ENCODE peak calls at places on chromosomes 6 and 20, in ten cellular contexts. I is lower lobe of right lung, C is GM13976, M is left lung, O is body of pancreas, N is astrocyte of the spinal cord, W is nephron progenitor cell, F is type B pancreatic cell, K is progenitor cell of endocrine pancreas, G is H1. R is an unnamed sample.

GRCh38 chr20:14902432-14903089 is 565.1 kb upstream of the FLRT3 start:
- DNase-seq in C (no peak), G (no peak), K (no peak), N (no peak), W (no peak), I (no peak), M (no peak), O (no peak), F (no peak), R (no peak)

GRCh38 chr6:35044771-35045275 is 96.3 kb downstream of the TCP11 start:
- DNase-seq in M (no peak), I (no peak), C (no peak), K (no peak), W (no peak), N (no peak), G (no peak), F (no peak), O (peak), R (no peak)

GRCh38 chr6:52362443-52363221 is 681 bp downstream of the PAQR8 start:
- DNase-seq in K (peak), M (peak), N (peak), G (peak), O (peak), C (peak), W (peak), F (peak), I (peak), R (peak)

GRCh38 chr6:39193201-39193791 is 36.0 kb downstream of the KCNK5 start:
- DNase-seq in C (no peak), N (no peak), W (peak), G (no peak), M (no peak), I (no peak), K (no peak), O (no peak), F (no peak), R (no peak)

GRCh38 chr6:136990754-136991153 is 54.0 kb downstream of the IL20RA start:
- DNase-seq in W (no peak), C (no peak), K (no peak), N (no peak), O (no peak), I (no peak), G (no peak), M (no peak), F (no peak), R (no peak)

GRCh38 chr6:17866876-17867444 is 120.5 kb downstream of the KIF13A start:
- DNase-seq in O (no peak), W (no peak), G (no peak), F (no peak), M (no peak), C (no peak), N (no peak), I (no peak), K (no peak), R (peak)

GRCh38 chr6:122692175-122692598 is 82.0 kb downstream of the PKIB start:
- DNase-seq in O (no peak), W (no peak), K (no peak), G (no peak), M (no peak), N (peak), I (no peak), C (no peak), F (no peak), R (no peak)

GRCh38 chr6:170117111-170117972 is 173.5 kb downstream of the DLL1 start:
- DNase-seq in F (peak), W (no peak), C (no peak), K (no peak), N (no peak), G (peak), O (no peak), I (no peak), M (peak), R (peak)

GRCh38 chr6:31186052-31186734 is 15.7 kb upstream of the POU5F1 start:
- DNase-seq in G (no peak), O (peak), N (no peak), W (no peak), K (no peak), C (no peak), M (no peak), F (no peak), I (peak), R (no peak)

GRCh38 chr6:17871836-17872235 is 115.6 kb downstream of the KIF13A start:
- DNase-seq in C (no peak), F (no peak), M (no peak), K (no peak), I (no peak), W (no peak), N (no peak), O (no peak), G (no peak), R (no peak)

DNA sequence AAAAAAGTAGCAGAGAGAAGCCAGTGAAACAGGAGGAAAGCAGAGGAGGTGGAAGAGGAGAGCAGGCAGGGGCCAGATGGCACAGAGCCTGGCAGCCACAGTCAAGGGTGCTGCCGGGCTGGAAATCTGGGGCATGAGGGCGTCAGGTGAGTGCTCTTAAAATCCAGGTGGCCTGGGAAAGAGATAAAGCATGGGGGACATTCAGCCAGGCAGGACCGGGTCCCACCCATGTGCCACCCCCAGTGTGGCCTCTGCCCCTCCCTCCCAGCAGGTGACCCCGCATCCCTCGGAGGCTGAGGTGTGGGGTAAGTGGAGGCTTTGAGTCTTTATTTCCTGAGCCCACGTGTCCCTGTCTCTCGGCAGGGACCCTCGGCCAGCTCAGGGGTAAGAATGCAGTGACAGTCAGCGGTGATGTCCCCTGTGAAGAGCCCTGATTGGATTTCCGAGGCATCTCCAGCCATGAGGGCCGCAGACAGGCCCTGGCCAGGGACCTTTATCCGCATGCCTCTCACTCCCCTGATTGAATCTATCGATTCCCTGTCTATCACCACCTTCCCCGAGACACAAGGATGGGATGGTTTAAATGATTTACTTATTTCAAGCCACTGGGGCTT is 33.8 kb upstream of the SULF2 start:
- DNase-seq in W (no peak), I (no peak), K (no peak), O (no peak), G (no peak), M (no peak), F (no peak), C (no peak), N (no peak), R (no peak)
- TF ChIP-seq CTCF in W (no peak), I (no peak), K (no peak), O (no peak), G (no peak), M (no peak), F (no peak), C (no peak), N (no peak), R (no peak)

GRCh38 chr6:165098165-165098564 is 211.2 kb downstream of the C6orf118 start:
- DNase-seq in F (no peak), W (peak), K (no peak), O (no peak), G (no peak), C (no peak), M (no peak), I (no peak), N (no peak), R (no peak)
- TF ChIP-seq CTCF in F (peak), W (peak), K (no peak), O (no peak), G (peak), C (no peak), M (no peak), I (no peak), N (peak), R (no peak)

DNA sequence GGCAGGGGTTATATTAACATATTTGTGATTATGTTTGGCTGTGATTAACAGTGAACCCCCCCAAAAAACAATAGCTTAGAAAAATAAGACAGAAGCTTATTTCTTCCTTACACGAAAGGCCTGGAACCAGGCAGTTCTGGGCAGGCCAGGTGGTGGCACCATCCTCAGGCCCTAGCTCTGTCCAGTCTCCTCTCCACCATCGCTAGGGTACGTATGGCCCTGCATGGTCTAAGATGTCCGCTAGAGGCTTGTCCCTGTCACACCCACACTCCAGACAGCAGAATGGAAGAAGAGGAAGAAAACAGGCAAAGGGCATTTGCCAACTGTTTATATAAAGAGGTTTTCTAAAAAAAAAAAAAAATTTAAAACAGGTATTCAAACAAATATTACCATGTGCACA is 6.6 kb downstream of the TGM3 start:
- DNase-seq in G (no peak), O (no peak), K (no peak), W (no peak), N (no peak), F (no peak), M (no peak), I (no peak), C (no peak), R (no peak)
- TF ChIP-seq CTCF in G (peak), O (no peak), K (no peak), W (no peak), N (no peak), F (no peak), M (no peak), I (no peak), C (no peak), R (no peak)

GRCh38 chr20:3330046-3330741 is 77.3 kb downstream of the DNAAF9 start:
- DNase-seq in C (no peak), I (no peak), W (no peak), M (no peak), F (no peak), G (no peak), K (no peak), N (no peak), O (no peak), R (no peak)
- TF ChIP-seq CTCF in C (no peak), I (no peak), W (no peak), M (no peak), F (no peak), G (no peak), K (no peak), N (no peak), O (no peak), R (no peak)

GRCh38 chr20:6122873-6123649 is at the start of gene FERMT1:
- DNase-seq in N (peak), O (peak), I (peak), W (peak), M (peak), C (peak), F (peak), G (peak), K (peak), R (no peak)
- TF ChIP-seq CTCF in N (no peak), O (no peak), I (peak), W (no peak), M (no peak), C (no peak), F (peak), G (no peak), K (peak), R (no peak)

GRCh38 chr6:106882601-106883518 is 91.7 kb downstream of the CD24 start:
- DNase-seq in I (no peak), O (peak), F (no peak), C (no peak), W (no peak), G (no peak), M (no peak), K (no peak), N (no peak), R (no peak)

GRCh38 chr6:106885659-106886058 is 88.9 kb downstream of the CD24 start:
- DNase-seq in O (no peak), G (no peak), I (no peak), F (no peak), M (no peak), N (no peak), W (no peak), K (no peak), C (no peak), R (no peak)

GRCh38 chr6:106882133-106882532 is 92.4 kb downstream of the CD24 start:
- DNase-seq in K (no peak), C (no peak), F (no peak), G (no peak), N (no peak), I (no peak), M (no peak), W (no peak), O (no peak), R (no peak)

GRCh38 chr6:106884576-106884975 is 90.0 kb downstream of the CD24 start:
- DNase-seq in K (no peak), F (no peak), O (no peak), N (no peak), W (no peak), C (no peak), I (no peak), G (no peak), M (no peak), R (no peak)

GRCh38 chr6:106883808-106884262 is 90.7 kb downstream of the CD24 start:
- DNase-seq in F (no peak), N (no peak), G (no peak), O (no peak), K (no peak), I (no peak), W (no peak), C (no peak), M (no peak), R (no peak)
- TF ChIP-seq CTCF in F (peak), N (no peak), G (no peak), O (no peak), K (peak), I (no peak), W (no peak), C (no peak), M (no peak), R (no peak)

GRCh38 chr6:117404548-117404947 is 21.2 kb downstream of the ROS1 start:
- DNase-seq in C (no peak), I (no peak), F (no peak), N (peak), K (no peak), M (no peak), G (no peak), O (no peak), W (no peak), R (no peak)
- TF ChIP-seq CTCF in C (no peak), I (no peak), F (peak), N (peak), K (no peak), M (no peak), G (peak), O (no peak), W (no peak), R (no peak)

GRCh38 chr6:32432050-32432450 is 7.6 kb upstream of the HLA-DRA start:
- DNase-seq in N (peak), M (no peak), O (no peak), I (no peak), C (no peak), F (no peak), K (no peak), G (no peak), W (no peak), R (no peak)
- TF ChIP-seq CTCF in N (peak), M (no peak), O (peak), I (peak), C (peak), F (peak), K (peak), G (no peak), W (peak), R (peak)

DNA sequence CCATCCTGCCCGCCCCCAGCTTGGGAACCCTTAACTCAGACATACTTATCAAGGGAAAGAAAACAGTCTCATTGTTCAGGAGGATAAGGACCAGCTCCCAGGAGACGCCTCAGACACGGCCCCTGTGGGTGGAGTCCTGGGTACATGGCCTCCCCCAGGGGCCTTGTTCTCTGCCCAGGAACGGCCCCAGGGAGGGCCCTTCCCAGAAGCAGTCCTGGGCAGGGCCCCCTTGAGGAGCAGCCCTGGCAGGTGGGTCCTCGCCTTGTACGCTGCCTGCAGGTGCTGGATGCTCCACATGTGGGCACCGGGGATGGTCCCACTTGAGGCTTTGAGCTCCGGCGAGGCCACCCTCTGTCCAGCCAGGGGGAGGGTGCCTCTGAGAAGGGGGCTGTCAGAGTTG is 4.5 kb upstream of the GATA5 start:
- DNase-seq in N (no peak), F (no peak), M (no peak), G (no peak), K (no peak), I (no peak), O (no peak), C (no peak), W (no peak), R (no peak)
- TF ChIP-seq CTCF in N (no peak), F (no peak), M (no peak), G (no peak), K (no peak), I (no peak), O (no peak), C (no peak), W (no peak), R (no peak)

R was measured in dorsolateral prefrontal cortex.